ENCODE peak calls at places on chromosomes 7 and 10, in six cellular contexts. U, I, C, O, Z and H are unnamed samples.

GRCh38 chr10:3173173-3173878 is 744 bp upstream of the PITRM1 start:
- DNase-seq in U (no peak), I (peak; percentile 100), C (no peak), O (peak; percentile 96), Z (no peak), H (peak; percentile 25)

GRCh38 chr7:68679456-68680234 is 918.6 kb upstream of the AUTS2 start:
- DNase-seq in U (no peak), I (no peak), C (no peak), O (no peak), Z (no peak), H (no peak)

GRCh38 chr10:23343591-23344225 is 889 bp downstream of the C10orf67 start:
- DNase-seq in U (peak; percentile 79), I (peak; percentile 9), C (no peak), O (peak; percentile 43), Z (no peak), H (no peak)

GRCh38 chr10:47027108-47027811 is 116.0 kb downstream of the PTPN20 start:
- DNase-seq in U (no peak), I (no peak), C (no peak), O (no peak), Z (no peak), H (no peak)

GRCh38 chr7:74514131-74514591 is 60.5 kb downstream of the GTF2IRD1 start:
- DNase-seq in U (peak; percentile 68), I (no peak), C (no peak), O (no peak), Z (no peak), H (no peak)

GRCh38 chr10:14389981-14390590 is 59.4 kb upstream of the FRMD4A start:
- DNase-seq in U (no peak), I (no peak), C (no peak), O (no peak), Z (peak; percentile 83), H (no peak)

GRCh38 chr10:33162248-33162575 is 172.3 kb downstream of the NRP1 start:
- DNase-seq in U (no peak), I (no peak), C (peak; percentile 39), O (no peak), Z (no peak), H (no peak)

GRCh38 chr7:122588621-122589020 is 110.3 kb downstream of the RNF133 start:
- DNase-seq in U (no peak), I (no peak), C (no peak), O (no peak), Z (no peak), H (no peak)

GRCh38 chr7:122303522-122303970 is 1.0 kb downstream of the FEZF1 start:
- DNase-seq in U (no peak), I (no peak), C (no peak), O (no peak), Z (no peak), H (no peak)

GRCh38 chr7:127632276-127632910 is 14.5 kb upstream of the PAX4 start:
- DNase-seq in U (no peak), I (no peak), C (no peak), O (no peak), Z (no peak), H (no peak)

GRCh38 chr10:4013651-4014085 is 228.7 kb upstream of the KLF6 start:
- DNase-seq in U (no peak), I (no peak), C (no peak), O (no peak), Z (peak; percentile 44), H (no peak)

GRCh38 chr7:98870071-98870651 is 347 bp upstream of the TMEM130 start:
- DNase-seq in U (peak; percentile 86), I (peak; percentile 47), C (no peak), O (peak; percentile 82), Z (peak; percentile 31), H (peak; percentile 63)

GRCh38 chr10:69958232-69958902 is 94.3 kb upstream of the MACROH2A2 start:
- DNase-seq in U (peak; percentile 73), I (no peak), C (peak; percentile 38), O (peak; percentile 81), Z (no peak), H (peak; percentile 21)

GRCh38 chr7:91796122-91796521 is 84.4 kb downstream of the MTERF1 start:
- DNase-seq in U (no peak), I (no peak), C (no peak), O (no peak), Z (no peak), H (no peak)

DNA sequence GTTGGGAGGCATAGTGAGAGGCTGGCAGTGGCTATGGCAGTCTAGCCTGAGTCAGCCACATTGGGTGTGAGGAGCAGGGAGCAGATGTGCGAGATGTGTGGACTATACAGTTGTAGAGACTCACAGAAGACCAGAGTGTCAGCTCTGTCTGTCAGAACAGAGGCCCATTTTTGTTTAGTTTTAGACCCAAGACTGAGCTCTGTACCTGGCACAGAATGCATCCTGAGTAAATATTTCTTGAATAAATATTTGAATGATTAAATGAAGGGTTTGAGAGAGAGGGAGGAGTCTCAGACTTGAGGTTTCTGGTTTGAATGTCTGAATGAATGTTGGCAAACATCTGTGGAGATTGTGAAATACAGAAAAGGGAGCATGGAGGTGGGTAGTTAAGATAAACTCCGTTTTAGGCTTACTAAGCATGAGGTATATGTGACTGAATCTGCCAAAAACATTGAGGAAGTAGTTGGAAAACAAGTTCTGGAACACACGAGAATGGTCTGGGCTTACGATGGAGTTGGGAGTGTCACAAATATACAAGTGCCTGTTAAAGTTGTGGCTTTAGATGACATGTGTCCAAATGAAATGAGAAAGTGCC is 3.6 kb downstream of the SEC23IP start:
- DNase-seq in U (no peak), I (no peak), C (peak; percentile 91), O (no peak), Z (no peak), H (peak; percentile 71)
- TF ChIP-seq CTCF in U (no peak), I (no peak), C (no peak), O (no peak), Z (no peak), H (no peak)

GRCh38 chr7:28507538-28508282 is 95.4 kb downstream of the CREB5 start:
- DNase-seq in U (no peak), I (no peak), C (no peak), O (no peak), Z (no peak), H (no peak)
- H3K27ac ChIP-seq in U (no peak overlapping the region), I (no peak overlapping the region), C (no peak overlapping the region), O (no peak overlapping the region), Z (no peak overlapping the region), H (no peak overlapping the region)

DNA sequence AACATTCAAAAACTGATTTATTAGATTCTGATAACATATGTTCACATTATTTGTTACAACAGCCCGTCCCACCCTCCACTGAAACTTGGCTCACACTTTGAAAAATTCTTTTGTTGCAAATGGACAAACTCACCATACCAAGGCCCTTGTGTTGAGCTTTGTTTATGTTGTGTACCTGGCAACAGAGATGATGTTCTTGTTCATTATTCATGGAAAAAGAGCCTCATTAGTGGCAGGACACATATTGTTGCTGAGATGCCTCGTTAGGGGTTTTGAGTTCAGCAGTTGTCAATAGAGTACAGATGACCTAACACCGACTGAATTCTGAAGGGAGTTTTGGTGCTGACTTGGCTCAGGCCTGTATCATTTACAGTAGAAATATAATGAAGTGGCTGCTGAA is 149.9 kb downstream of the WNT2 start:
- DNase-seq in U (no peak), I (no peak), C (no peak), O (no peak), Z (no peak), H (no peak)
- TF ChIP-seq GABPA in U (no peak), I (no peak), C (no peak), O (no peak), Z (no peak), H (no peak)

GRCh38 chr7:41205600-41205999 is 497.3 kb downstream of the INHBA start:
- DNase-seq in U (no peak), I (no peak), C (no peak), O (no peak), Z (peak; percentile 36), H (no peak)

GRCh38 chr7:41206267-41206666 is 496.6 kb downstream of the INHBA start:
- DNase-seq in U (no peak), I (no peak), C (peak; percentile 14), O (no peak), Z (no peak), H (no peak)

GRCh38 chr7:41203542-41203941 is 499.3 kb downstream of the INHBA start:
- DNase-seq in U (no peak), I (no peak), C (no peak), O (no peak), Z (no peak), H (no peak)

DNA sequence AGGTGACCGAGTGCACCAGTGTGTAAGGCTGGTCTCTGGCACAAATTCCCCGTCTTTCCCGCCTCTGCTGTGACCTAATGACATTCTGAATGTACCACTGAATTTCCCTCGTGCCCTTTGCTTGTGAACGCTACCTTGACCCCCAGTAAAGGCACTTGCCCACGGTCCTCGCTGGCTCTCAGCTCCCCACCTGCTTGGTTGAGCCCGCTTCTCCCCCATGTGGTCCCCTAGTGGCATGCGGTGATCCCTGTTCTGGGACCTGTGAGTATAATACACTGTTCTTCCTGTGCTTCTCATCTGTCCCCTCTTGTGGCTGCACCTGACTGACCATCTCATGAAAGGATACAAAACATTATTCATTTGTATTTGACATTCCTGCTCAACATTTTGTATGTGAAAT is 495.7 kb downstream of the INHBA start:
- DNase-seq in U (no peak), I (peak; percentile 15), C (no peak), O (no peak), Z (no peak), H (no peak)
- TF ChIP-seq CTCF in U (no peak), I (peak; percentile 44), C (no peak), O (no peak), Z (no peak), H (no peak)